ENCODE peak calls at places on chromosomes 12 and 14, in seven cellular contexts. T is NCI-H510A treated with DMSO at 0.1 percent for 48 hours; I is HTR-8/SVneo; Z is ovary; J is stimulated activated CD4-positive, alpha-beta T cell treated with anti-CD3 and anti-CD28 coated beads, Interleukin-1b, Interleukin-23, amount 100 ng/mL, for 1 hour; O is MCF 10A; R is GM03348. N is an unnamed sample.

GRCh38 chr12:59164991-59165718 is 244.9 kb upstream of the LRIG3 start:
- DNase-seq in I (peak), Z (no peak), T (peak), J (no peak), O (peak), R (peak), N (peak)

GRCh38 chr14:68792022-68792829 is 641 bp downstream of the ZFP36L1 start:
- DNase-seq in Z (peak), J (no peak), I (no peak), O (no peak), T (no peak), R (peak), N (no peak)

GRCh38 chr12:124650912-124651311 is 83.5 kb upstream of the NCOR2 start:
- DNase-seq in T (no peak), I (no peak), Z (peak), J (no peak), R (no peak), O (no peak), N (no peak)

GRCh38 chr12:108801736-108802665 is 55.4 kb downstream of the SSH1 start:
- DNase-seq in O (no peak), J (no peak), I (peak), R (peak), Z (peak), T (no peak), N (no peak)

GRCh38 chr14:88935083-88935482 is 110.6 kb downstream of the TTC8 start:
- DNase-seq in J (no peak), T (no peak), R (no peak), I (no peak), Z (no peak), O (no peak), N (no peak)

GRCh38 chr12:106106892-106107291 is 31.9 kb downstream of the NUAK1 start:
- DNase-seq in T (no peak), J (no peak), R (peak), Z (no peak), I (no peak), O (peak), N (no peak)

GRCh38 chr14:75563931-75564330 is 14.5 kb upstream of the FLVCR2 start:
- DNase-seq in T (peak), Z (no peak), R (no peak), J (no peak), O (no peak), I (no peak), N (no peak)

GRCh38 chr12:104351023-104351983 is 47.8 kb downstream of the EID3 start:
- DNase-seq in J (no peak), T (no peak), Z (no peak), O (no peak), I (no peak), R (no peak), N (no peak)

N was measured in HCT116.